ENCODE peak calls at places on chromosomes 11 and 22, in four cellular contexts. V, T, P and K are unnamed samples.

GRCh38 chr11:11563193-11563592 is 58.6 kb downstream of the GALNT18 start:
- DNase-seq in P (no peak), T (no peak), V (no peak), K (no peak)

GRCh38 chr11:41309111-41309522 is 150.3 kb downstream of the LRRC4C start:
- DNase-seq in T (no peak), V (no peak), P (no peak), K (no peak)

GRCh38 chr11:94974178-94974577 is 669 bp downstream of the KDM4D start:
- DNase-seq in V (no peak), T (no peak), P (no peak), K (no peak)

GRCh38 chr11:59263225-59263894 is 50.6 kb upstream of the MPEG1 start:
- DNase-seq in V (no peak), P (no peak), T (no peak), K (no peak)

GRCh38 chr11:33347490-33348125 is 90.4 kb downstream of the HIPK3 start:
- DNase-seq in T (no peak), P (no peak), V (no peak), K (no peak)

GRCh38 chr11:73995247-73995646 is 12.6 kb upstream of the UCP2 start:
- DNase-seq in V (no peak), P (no peak), T (no peak), K (no peak)

GRCh38 chr11:116114198-116114651 is 610.0 kb upstream of the CADM1 start:
- DNase-seq in T (no peak), V (no peak), P (no peak), K (no peak)

GRCh38 chr11:34653851-34654490 is 33.1 kb downstream of the EHF start:
- DNase-seq in V (no peak), P (no peak), T (peak), K (peak)

GRCh38 chr22:24553597-24554315 is 1.2 kb downstream of the GUCD1 start:
- DNase-seq in T (no peak), P (peak), V (no peak), K (no peak)

GRCh38 chr11:30153008-30153407 is 77.8 kb upstream of the FSHB start:
- DNase-seq in T (no peak), V (no peak), P (no peak), K (no peak)

GRCh38 chr11:129458756-129459535 is 83.3 kb downstream of the BARX2 start:
- DNase-seq in T (no peak), P (no peak), V (no peak), K (no peak)

GRCh38 chr11:134248910-134249480 is 4.2 kb downstream of the THYN1 start:
- DNase-seq in V (no peak), T (no peak), P (no peak), K (no peak)

GRCh38 chr22:46045459-46046298 is 68.7 kb upstream of the WNT7B start:
- DNase-seq in V (no peak), T (no peak), P (peak), K (no peak)